ENCODE peak calls at places on chromosomes 7 and 10, in six cellular contexts. Y is neural progenitor cell, B is IMR-90, Z is HCT116, X is DND-41, E is MM.1S. A is an unnamed sample. For H3K36me3, the result is how much of the 10 kb centered on the place peaks cover.

GRCh38 chr7:107588529-107589130 is 8.6 kb downstream of the BCAP29 start:
- DNase-seq in Y (no peak), B (no peak), Z (no peak), X (no peak), E (no peak), A (no peak)

GRCh38 chr10:90592903-90593302 is 264.9 kb downstream of the HTR7 start:
- DNase-seq in Y (peak), B (peak), Z (peak), X (peak), E (peak), A (no peak)

GRCh38 chr7:137531671-137532070 is 188.1 kb upstream of the PTN start:
- DNase-seq in Y (no peak), B (no peak), Z (no peak), X (no peak), E (no peak), A (no peak)

GRCh38 chr10:75544923-75545322 is 113.5 kb downstream of the LRMDA start:
- DNase-seq in Y (no peak), B (no peak), Z (no peak), X (no peak), E (no peak), A (no peak)

GRCh38 chr7:137636376-137636775 is 210.4 kb downstream of the DGKI start:
- DNase-seq in Y (no peak), B (peak), Z (no peak), X (no peak), E (no peak), A (no peak)

GRCh38 chr10:14184841-14185500 is 145.8 kb downstream of the FRMD4A start:
- DNase-seq in Y (peak), B (peak), Z (no peak), X (peak), E (peak), A (no peak)

GRCh38 chr7:16559497-16560223 is 33.0 kb downstream of the LRRC72 start:
- DNase-seq in Y (no peak), B (no peak), Z (no peak), X (no peak), E (no peak), A (no peak)

GRCh38 chr7:50069613-50070012 is 23.4 kb downstream of the ZPBP start:
- DNase-seq in Y (no peak), B (no peak), Z (no peak), X (peak), E (peak), A (no peak)

GRCh38 chr7:66202380-66202779 is 2.8 kb upstream of the TPST1 start:
- DNase-seq in Y (no peak), B (no peak), Z (no peak), X (no peak), E (no peak), A (no peak)

GRCh38 chr10:97089209-97089865 is 96.4 kb downstream of the SLIT1 start:
- DNase-seq in Y (no peak), B (no peak), Z (no peak), X (no peak), E (no peak), A (no peak)

GRCh38 chr10:106652279-106652678 is 512.2 kb downstream of the SORCS1 start:
- DNase-seq in Y (no peak), B (no peak), Z (no peak), X (no peak), E (no peak), A (no peak)

GRCh38 chr7:105488219-105488571 is 33.9 kb downstream of the PUS7 start:
- DNase-seq in Y (no peak), B (no peak), Z (no peak), X (no peak), E (no peak), A (no peak)
- H3K9ac ChIP-seq in Y (no peak), B (no peak), Z (no peak), X (no peak), E (no peak), A (no peak)

DNA sequence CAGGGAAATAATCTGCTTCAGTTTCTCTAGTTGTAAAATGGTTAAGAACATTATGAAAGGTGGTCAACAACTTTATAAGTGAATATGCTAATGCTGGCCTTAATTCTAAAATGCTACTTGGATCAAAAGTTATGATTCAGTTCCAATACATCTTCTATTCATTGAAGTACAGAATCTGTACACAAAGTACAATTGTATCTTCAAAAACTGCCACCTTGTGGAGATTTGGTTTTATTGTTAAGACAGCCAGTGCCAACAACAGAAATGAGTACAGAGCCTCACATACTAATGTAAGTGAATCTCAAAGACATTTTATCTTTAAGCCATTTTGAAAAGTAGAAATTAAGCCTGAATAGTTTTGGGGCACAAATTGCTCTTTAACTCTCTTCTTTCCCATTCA is 194.0 kb downstream of the CFTR start:
- DNase-seq in Y (no peak), B (peak), Z (peak), X (no peak), E (peak), A (no peak)
- TF ChIP-seq CTCF in Y (peak), B (peak), Z (peak), X (peak), E (peak), A (no peak)

DNA sequence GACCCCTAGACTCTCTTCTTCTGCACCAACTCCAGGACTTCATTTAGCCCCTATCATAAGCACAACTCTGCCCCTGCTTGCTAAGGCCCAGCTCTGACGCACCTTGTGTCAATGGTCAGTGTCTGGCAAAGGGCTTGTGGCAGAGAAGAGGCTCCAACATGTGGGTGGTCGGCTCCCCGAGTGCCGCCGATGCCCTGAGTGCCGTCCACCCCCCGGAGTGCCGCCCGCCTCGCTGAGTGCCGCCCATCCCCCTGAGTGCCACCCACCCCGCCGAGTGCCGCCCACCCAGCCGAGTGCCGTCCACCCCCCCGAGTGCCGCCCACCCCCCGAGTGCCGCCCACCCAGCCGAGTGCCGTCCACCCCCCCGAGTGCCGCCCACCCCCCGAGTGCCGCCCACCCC is 50.3 kb downstream of the ASB13 start:
- DNase-seq in Y (no peak), B (no peak), Z (no peak), X (no peak), E (no peak), A (no peak)
- H3K36me3 ChIP-seq in Y (under half), B (under half), Z (under half), X (under half), E (under half), A (under half)

GRCh38 chr7:80498481-80499349 is 13.1 kb downstream of the GNAT3 start:
- DNase-seq in Y (no peak), B (peak), Z (peak), X (no peak), E (no peak), A (no peak)
- H3K9ac ChIP-seq in Y (no peak), B (no peak), Z (peak), X (no peak), E (no peak), A (no peak)

GRCh38 chr10:114458955-114459354 is 54.7 kb upstream of the AFAP1L2 start:
- DNase-seq in Y (peak), B (peak), Z (peak), X (peak), E (peak), A (peak)
- TF ChIP-seq CTCF in Y (peak), B (no peak), Z (peak), X (peak), E (peak), A (peak)

GRCh38 chr7:4158826-4159225 is 523.3 kb upstream of the FOXK1 start:
- DNase-seq in Y (no peak), B (no peak), Z (no peak), X (no peak), E (no peak), A (no peak)

GRCh38 chr7:4156190-4156589 is 525.9 kb upstream of the FOXK1 start:
- DNase-seq in Y (no peak), B (no peak), Z (no peak), X (no peak), E (no peak), A (no peak)

GRCh38 chr7:4159761-4160554 is 522.1 kb upstream of the FOXK1 start:
- DNase-seq in Y (no peak), B (no peak), Z (no peak), X (no peak), E (no peak), A (no peak)

GRCh38 chr7:4157651-4158050 is 524.4 kb upstream of the FOXK1 start:
- DNase-seq in Y (no peak), B (no peak), Z (no peak), X (no peak), E (no peak), A (no peak)

DNA sequence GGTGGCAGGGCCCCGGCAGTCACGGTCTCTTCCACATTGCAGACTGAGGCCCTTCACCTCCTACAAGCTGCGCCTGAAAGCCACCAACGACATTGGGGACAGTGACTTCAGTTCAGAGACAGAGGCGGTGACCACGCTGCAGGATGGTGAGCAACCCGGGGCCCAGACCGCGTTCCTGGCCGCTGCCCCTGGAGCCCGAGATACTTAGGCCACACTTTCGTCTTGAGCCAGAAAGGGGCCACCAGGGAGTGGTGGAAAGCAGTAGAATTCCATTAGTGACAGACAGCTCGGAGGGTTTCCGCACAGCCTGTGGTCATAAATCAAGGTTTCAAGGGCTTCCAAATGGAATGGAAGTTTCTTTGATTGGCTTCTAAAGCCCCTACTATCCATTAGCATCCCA is 523.7 kb upstream of the FOXK1 start:
- DNase-seq in Y (no peak), B (no peak), Z (no peak), X (no peak), E (no peak), A (no peak)
- H3K36me3 ChIP-seq in Y (under half), B (under half), Z (under half), X (under half), E (under half), A (under half)

DNA sequence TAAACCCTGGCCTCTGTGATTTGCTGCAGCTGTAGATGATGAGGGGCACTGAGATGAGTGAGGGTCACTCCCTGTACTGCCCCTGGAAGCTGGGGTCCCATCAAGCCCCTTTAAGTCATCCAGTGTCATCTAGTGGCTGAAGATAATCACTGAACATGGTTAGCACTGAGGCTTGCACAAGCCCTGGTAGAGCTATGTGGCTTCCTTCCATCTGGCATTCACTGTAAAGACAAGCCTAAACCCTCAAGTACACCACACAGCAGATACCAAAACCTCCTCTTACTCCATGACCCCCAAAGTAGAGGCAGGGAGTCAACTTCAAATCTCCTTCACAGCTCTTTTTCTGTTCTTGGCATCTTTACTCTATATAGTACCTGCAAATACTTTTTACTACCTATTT is 72.7 kb upstream of the MRLN start:
- DNase-seq in Y (no peak), B (no peak), Z (no peak), X (no peak), E (no peak), A (no peak)
- H3K9ac ChIP-seq in Y (no peak), B (no peak), Z (no peak), X (no peak), E (no peak), A (no peak)